ENCODE peak calls at places on chromosome 1, in ten cellular contexts. M is hepatic stellate cell, V is progenitor cell of endocrine pancreas, J is activated T-cell treated with anti-CD3 and anti-CD28 coated beads for 4 hours, U is HTR-8/SVneo, F is GM04503, B is HT1080, X is aorta, N is SK-MEL-5, D is nucleus accumbens. T is an unnamed sample.

GRCh38 chr1:236907205-236907604 is 97.0 kb downstream of the MT1HL1 start:
- DNase-seq in X (no peak), J (no peak), B (no peak), N (no peak), M (no peak), U (no peak), F (no peak), V (no peak), D (no peak), T (no peak)

GRCh38 chr1:199762567-199762966 is 264.9 kb upstream of the NR5A2 start:
- DNase-seq in D (no peak), B (no peak), N (no peak), U (no peak), F (no peak), X (no peak), M (no peak), J (no peak), V (no peak), T (no peak)

GRCh38 chr1:61569212-61569621 is 155.7 kb downstream of the TM2D1 start:
- DNase-seq in B (no peak), N (no peak), J (no peak), X (no peak), V (no peak), U (no peak), F (no peak), M (no peak), D (no peak), T (no peak)

GRCh38 chr1:24157921-24158481 is 15.1 kb upstream of the IL22RA1 start:
- DNase-seq in B (peak; percentile 28), V (no peak), M (peak; percentile 38), U (no peak), F (no peak), N (peak; percentile 21), J (no peak), X (no peak), D (no peak), T (no peak)

GRCh38 chr1:205656236-205656635 is 24.1 kb downstream of the SLC45A3 start:
- DNase-seq in V (no peak), X (no peak), B (peak; percentile 48), J (no peak), F (no peak), D (no peak), N (no peak), U (no peak), M (no peak), T (no peak)

GRCh38 chr1:65068202-65069011 is 79.6 kb upstream of the AK4 start:
- DNase-seq in N (peak; percentile 6), U (no peak), M (peak; percentile 36), D (no peak), F (no peak), X (no peak), V (no peak), J (no peak), B (peak; percentile 10), T (no peak)

GRCh38 chr1:110343249-110343648 is 4.1 kb downstream of the RBM15 start:
- DNase-seq in M (no peak), B (no peak), F (no peak), U (no peak), X (no peak), D (no peak), N (no peak), V (no peak), J (no peak), T (no peak)

GRCh38 chr1:204725821-204726448 is 40.4 kb upstream of the LRRN2 start:
- DNase-seq in J (no peak), U (no peak), X (no peak), N (no peak), D (no peak), V (no peak), B (no peak), M (no peak), F (no peak), T (no peak)

GRCh38 chr1:152078831-152079549 is 9.9 kb downstream of the TCHHL1 start:
- DNase-seq in U (no peak), N (no peak), D (no peak), J (no peak), F (no peak), M (no peak), B (no peak), V (no peak), X (no peak), T (no peak)

GRCh38 chr1:21518774-21519455 is 9.7 kb downstream of the ALPL start:
- DNase-seq in M (no peak), D (no peak), B (no peak), N (no peak), F (no peak), J (no peak), X (no peak), V (no peak), U (no peak), T (no peak)

GRCh38 chr1:183583466-183583865 is 6.8 kb downstream of the NCF2 start:
- DNase-seq in D (no peak), U (no peak), J (no peak), X (no peak), F (no peak), M (no peak), V (no peak), B (no peak), N (no peak), T (no peak)

GRCh38 chr1:198113302-198113701 is 43.5 kb upstream of the NEK7 start:
- DNase-seq in V (no peak), F (peak; percentile 84), J (no peak), X (no peak), M (no peak), U (peak; percentile 31), N (no peak), D (no peak), B (no peak), T (no peak)

GRCh38 chr1:35398739-35399138 is 130.2 kb downstream of the ZMYM4 start:
- DNase-seq in U (no peak), V (no peak), F (no peak), M (no peak), J (no peak), B (no peak), N (no peak), X (no peak), D (no peak), T (no peak)

GRCh38 chr1:214637722-214638473 is 34.9 kb downstream of the CENPF start:
- DNase-seq in V (no peak), X (no peak), U (peak; percentile 27), D (no peak), J (no peak), M (peak; percentile 17), B (peak; percentile 41), F (no peak), N (peak; percentile 63), T (peak; percentile 2)

GRCh38 chr1:54506594-54506993 is 41.4 kb upstream of the ACOT11 start:
- DNase-seq in D (no peak), X (no peak), N (no peak), M (peak; percentile 43), V (no peak), F (no peak), B (peak; percentile 48), J (no peak), U (no peak), T (no peak)

GRCh38 chr1:170665625-170666024 is 1.7 kb downstream of the PRRX1 start:
- DNase-seq in F (no peak), M (no peak), U (no peak), D (no peak), X (peak; percentile 80), J (no peak), N (no peak), B (no peak), V (no peak), T (no peak)

GRCh38 chr1:58251415-58252073 is 295.0 kb downstream of the OMA1 start:
- DNase-seq in B (peak; percentile 15), F (no peak), D (no peak), V (no peak), N (peak; percentile 59), M (no peak), X (no peak), U (no peak), J (no peak), T (no peak)

GRCh38 chr1:40344597-40344996 is 27.5 kb upstream of the COL9A2 start:
- DNase-seq in M (peak; percentile 54), N (peak; percentile 37), D (no peak), B (peak; percentile 36), V (no peak), X (no peak), J (no peak), U (peak; percentile 22), F (peak; percentile 41), T (no peak)

GRCh38 chr1:30721311-30722174 is 1.8 kb downstream of the MATN1 start:
- DNase-seq in X (peak; percentile 76), B (no peak), N (no peak), V (no peak), F (no peak), U (no peak), J (no peak), M (no peak), D (no peak), T (no peak)

GRCh38 chr1:85681087-85681486 is 27.1 kb downstream of the ZNHIT6 start:
- DNase-seq in J (no peak), U (no peak), V (no peak), D (no peak), N (peak; percentile 94), F (peak; percentile 55), X (no peak), B (peak; percentile 39), M (no peak), T (no peak)

GRCh38 chr1:177800386-177801058 is 169.3 kb downstream of the SEC16B start:
- DNase-seq in N (no peak), U (peak; percentile 10), V (no peak), J (no peak), B (peak; percentile 85), M (no peak), F (no peak), X (no peak), D (no peak), T (no peak)

GRCh38 chr1:9395031-9395430 is 102.3 kb downstream of the SPSB1 start:
- DNase-seq in X (no peak), U (no peak), M (no peak), D (no peak), V (no peak), J (no peak), N (no peak), F (no peak), B (no peak), T (no peak)

GRCh38 chr1:47887959-47888629 is 109.1 kb downstream of the TRABD2B start:
- DNase-seq in D (no peak), J (no peak), N (no peak), M (no peak), U (no peak), V (no peak), X (no peak), F (no peak), B (no peak), T (no peak)

GRCh38 chr1:199308349-199308846 is 669.6 kb downstream of the PTPRC start:
- DNase-seq in X (no peak), D (no peak), M (no peak), N (no peak), B (no peak), U (no peak), V (no peak), J (no peak), F (no peak), T (no peak)

GRCh38 chr1:38829368-38829767 is 30.2 kb downstream of the RRAGC start:
- DNase-seq in N (no peak), F (no peak), U (no peak), J (no peak), V (no peak), M (no peak), B (no peak), D (no peak), X (no peak), T (no peak)

GRCh38 chr1:168913711-168914463 is 184.9 kb upstream of the DPT start:
- DNase-seq in V (no peak), U (no peak), X (no peak), J (no peak), D (no peak), N (no peak), M (no peak), B (no peak), F (no peak), T (no peak)

GRCh38 chr1:50271968-50272578 is 151.2 kb downstream of the DMRTA2 start:
- DNase-seq in U (no peak), J (no peak), N (peak; percentile 53), D (no peak), F (no peak), M (peak; percentile 35), X (no peak), B (peak; percentile 18), V (peak; percentile 36), T (no peak)

GRCh38 chr1:214445846-214446614 is 105.4 kb downstream of the PTPN14 start:
- DNase-seq in M (peak; percentile 50), J (no peak), X (no peak), V (no peak), D (no peak), N (no peak), B (peak; percentile 97), F (peak; percentile 98), U (peak; percentile 74), T (no peak)

T was measured in activated gamma-delta T cell treated with anti-CD3 and anti-CD28 coated beads, Interleukin-2, amount 50 U/mL, for 16 hours.